ENCODE peak calls at places on chromosomes 13 and 19, in four cellular contexts. I is H1, B is HepG2, L is HCT116. V is an unnamed sample.

GRCh38 chr13:53743906-53744305 is 715.3 kb downstream of the OLFM4 start:
- DNase-seq in B (no peak), I (no peak), L (no peak), V (no peak)

GRCh38 chr13:40344270-40345148 is 321.9 kb downstream of the FOXO1 start:
- DNase-seq in L (no peak), I (no peak), B (peak), V (no peak)

GRCh38 chr13:98413796-98414195 is 163.1 kb downstream of the STK24 start:
- DNase-seq in B (no peak), I (no peak), L (no peak), V (no peak)

GRCh38 chr19:913080-913748 is at the start of gene R3HDM4:
- DNase-seq in I (no peak), L (no peak), B (no peak), V (peak)

GRCh38 chr13:38419312-38419873 is 69.7 kb downstream of the UFM1 start:
- DNase-seq in I (no peak), L (no peak), B (no peak), V (no peak)

GRCh38 chr13:67120872-67121531 is 109.1 kb downstream of the PCDH9 start:
- DNase-seq in I (no peak), B (no peak), L (no peak), V (no peak)

GRCh38 chr19:7789447-7789846 is 26.4 kb downstream of the CLEC4M start:
- DNase-seq in B (no peak), I (no peak), L (no peak), V (no peak)

GRCh38 chr13:23751195-23751594 is 138.0 kb downstream of the MIPEP start:
- DNase-seq in B (peak), I (no peak), L (no peak), V (no peak)

GRCh38 chr19:48669903-48670668 is 2.7 kb downstream of the NTN5 start:
- DNase-seq in I (no peak), B (no peak), L (no peak), V (no peak)

GRCh38 chr13:39016789-39017188 is 21.1 kb downstream of the PROSER1 start:
- DNase-seq in L (peak), B (peak), I (no peak), V (peak)

GRCh38 chr13:29428310-29428991 is 167.0 kb downstream of the SLC7A1 start:
- DNase-seq in L (peak), B (no peak), I (peak), V (no peak)

GRCh38 chr13:60229708-60230272 is 66.1 kb upstream of the DIAPH3 start:
- DNase-seq in L (no peak), I (no peak), B (no peak), V (peak)

GRCh38 chr13:20799726-20800416 is 26.1 kb upstream of the EEF1AKMT1 start:
- DNase-seq in L (no peak), B (no peak), I (no peak), V (no peak)

GRCh38 chr19:18086590-18087138 is at the start of gene IL12RB1:
- DNase-seq in I (no peak), L (no peak), B (no peak), V (no peak)

GRCh38 chr13:90272356-90272755 is 1075.1 kb upstream of the MIR17HG start:
- DNase-seq in I (no peak), B (no peak), L (no peak), V (no peak)

GRCh38 chr19:3006075-3006767 is 22.9 kb downstream of the TLE2 start:
- DNase-seq in I (peak), L (peak), B (no peak), V (peak)

DNA sequence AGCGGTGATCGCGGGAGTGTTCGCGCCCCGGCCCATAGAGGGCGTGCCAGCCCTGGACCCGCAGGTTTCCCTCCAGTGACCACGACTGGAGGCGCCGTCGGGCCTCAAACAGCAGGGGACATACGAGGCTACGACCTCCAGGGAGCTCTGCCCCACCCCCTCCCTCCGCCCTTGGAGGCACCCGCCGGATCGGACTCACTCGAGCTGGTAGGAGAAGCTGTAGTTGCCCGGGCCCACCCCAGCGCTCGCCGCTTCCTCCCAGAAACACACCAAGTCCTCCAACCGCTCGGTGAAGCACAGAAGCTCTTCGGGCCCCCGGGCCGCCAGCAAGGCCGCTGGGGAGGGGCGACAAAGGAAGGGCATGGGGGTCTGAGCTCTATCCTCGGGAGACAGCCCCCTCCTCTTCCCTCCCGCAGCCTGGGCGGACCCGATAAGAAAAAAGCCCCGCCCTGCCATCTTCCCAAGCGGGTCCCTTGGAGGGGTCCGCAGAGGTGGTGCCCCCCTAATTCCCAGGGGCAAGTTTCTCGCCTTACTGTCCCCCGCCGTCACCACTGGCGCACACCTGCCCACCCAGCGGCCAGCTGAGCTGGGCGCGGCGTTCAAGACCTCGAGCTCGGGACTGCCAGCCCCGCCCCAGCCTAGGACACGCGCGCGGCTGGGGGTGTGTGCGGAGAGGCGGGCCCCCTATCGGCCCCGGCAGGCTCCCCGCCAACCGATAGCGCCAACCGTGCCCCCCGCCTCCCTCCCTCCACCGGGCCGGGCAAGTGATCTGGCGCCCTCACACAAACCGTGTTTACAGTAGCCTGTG is 1.0 kb downstream of the EPOR start:
- DNase-seq in L (peak), B (peak), I (no peak), V (peak)
- TF ChIP-seq JUND in L (no peak), B (no peak), I (no peak), V (peak)

GRCh38 chr19:36120092-36120983 is 5.1 kb downstream of the TBCB start:
- DNase-seq in I (no peak), B (peak), L (no peak), V (no peak)
- H3K9ac ChIP-seq in I (peak), B (peak), L (no peak), V (peak)

DNA sequence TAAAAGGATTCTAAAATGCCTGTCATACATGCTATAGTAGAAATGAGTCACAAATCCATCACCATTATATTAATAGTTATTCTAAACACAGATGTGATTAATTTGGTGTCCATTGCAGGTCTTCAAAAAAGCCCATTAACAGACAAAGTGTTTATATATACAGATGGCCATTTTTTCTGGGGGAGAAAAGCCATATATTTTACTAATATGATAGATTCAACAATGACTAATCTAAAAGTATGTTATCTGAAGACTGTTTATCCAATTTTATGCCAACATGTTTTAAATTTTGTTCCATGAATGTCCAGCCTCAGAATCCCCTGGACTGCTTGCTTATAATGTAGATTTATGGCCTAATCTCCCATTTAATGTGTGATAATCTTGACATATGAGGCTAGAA is 1678.4 kb upstream of the PCDH20 start:
- DNase-seq in L (no peak), B (no peak), I (no peak), V (no peak)
- TF ChIP-seq JUND in L (no peak), B (no peak), I (no peak), V (no peak)

GRCh38 chr13:109789262-109789661 is 2.9 kb upstream of the IRS2 start:
- DNase-seq in I (no peak), L (no peak), B (no peak), V (no peak)

GRCh38 chr13:109788372-109789195 is 2.2 kb upstream of the IRS2 start:
- DNase-seq in B (no peak), I (no peak), L (no peak), V (no peak)

GRCh38 chr13:109785892-109786450 is 412 bp downstream of the IRS2 start:
- DNase-seq in B (no peak), I (no peak), L (no peak), V (peak)

GRCh38 chr13:109786457-109787134 is at the start of gene IRS2:
- DNase-seq in B (no peak), I (peak), L (peak), V (peak)

DNA sequence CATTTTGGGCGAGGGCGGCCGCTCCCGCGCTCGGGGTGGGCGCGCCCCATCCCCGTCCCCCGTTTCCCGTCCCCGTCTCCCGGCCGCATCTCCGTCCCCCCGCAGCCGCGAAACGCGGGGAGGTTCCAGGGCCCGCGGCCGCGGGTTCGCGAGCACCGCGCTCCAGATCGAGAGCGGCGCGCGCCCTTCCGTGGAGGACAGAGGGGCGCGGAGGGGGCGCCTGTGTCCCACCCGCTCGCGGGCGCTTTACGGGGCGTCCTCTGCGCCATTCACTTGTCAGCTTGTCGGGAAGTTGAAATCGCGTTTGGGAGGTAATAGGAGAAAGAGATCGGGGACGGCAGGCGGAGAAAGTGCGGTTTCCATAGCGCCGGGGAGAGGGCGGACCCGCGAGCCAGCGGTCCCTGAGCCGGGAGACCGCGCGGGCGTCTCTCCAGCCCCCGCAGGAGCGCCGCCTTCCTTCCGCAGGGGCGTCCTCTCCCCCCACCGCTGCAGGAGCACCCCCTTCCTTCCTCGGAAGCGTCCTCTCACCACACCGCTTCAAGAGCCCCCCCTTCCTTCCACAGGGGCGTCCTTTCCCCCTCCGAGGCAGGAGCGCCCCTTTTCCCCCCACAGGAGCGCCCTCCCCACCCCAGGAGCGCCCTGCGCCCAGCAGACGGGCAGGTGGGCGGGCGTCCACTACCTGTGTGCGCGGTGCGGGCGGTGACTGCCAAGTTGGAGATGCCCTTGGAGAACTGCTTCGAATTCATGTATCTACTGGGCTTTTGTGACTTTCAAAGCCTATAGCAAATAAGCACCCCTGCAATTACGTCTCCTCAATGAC is 962 bp upstream of the IRS2 start:
- DNase-seq in I (no peak), L (no peak), B (no peak), V (peak)
- H3K9ac ChIP-seq in I (peak), L (peak), B (no peak), V (peak)

GRCh38 chr19:6443986-6444385 is 10.4 kb upstream of the SLC25A41 start:
- DNase-seq in I (no peak), B (no peak), L (no peak), V (no peak)
- TF ChIP-seq JUND in I (no peak), B (no peak), L (no peak), V (no peak)

GRCh38 chr19:16066611-16067104 is 9.6 kb upstream of the TPM4 start:
- DNase-seq in I (no peak), L (peak), B (peak), V (peak)
- H3K9ac ChIP-seq in I (no peak), L (peak), B (no peak), V (no peak)

GRCh38 chr19:35347171-35347929 is at the start of gene FFAR1:
- DNase-seq in L (no peak), I (no peak), B (no peak), V (peak)
- TF ChIP-seq JUND in L (no peak), I (no peak), B (no peak), V (no peak)

DNA sequence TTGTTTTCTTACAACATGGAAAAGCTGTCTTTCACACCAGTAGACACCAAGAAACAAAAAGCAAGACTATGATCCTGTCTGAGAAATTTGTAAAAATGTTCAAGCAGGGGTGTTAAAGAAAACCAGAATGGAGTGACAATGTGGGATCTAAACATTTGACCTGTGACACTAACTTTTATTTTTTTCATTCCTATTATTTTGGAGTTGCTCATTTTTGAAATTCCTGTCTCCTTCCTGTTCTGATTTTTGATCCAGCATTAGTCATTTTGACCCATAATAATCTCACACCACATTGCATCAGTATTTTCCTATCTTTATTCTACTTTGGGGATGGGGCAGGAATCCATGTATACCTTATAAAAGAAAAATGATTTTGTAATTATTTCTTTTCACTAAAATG is 164.2 kb downstream of the DLEU7 start:
- DNase-seq in I (no peak), L (no peak), B (no peak), V (no peak)
- H3K9ac ChIP-seq in I (no peak), L (no peak), B (no peak), V (no peak)